ENCODE peak calls at places on chromosome 1, in nine cellular contexts. F, R, U, O, S, A, V, Q and T are unnamed samples.

GRCh38 chr1:191371626-191372025 is 786.6 kb upstream of the RGS18 start:
- DNase-seq in F (no peak), R (no peak), U (no peak), O (no peak), S (no peak), A (no peak), V (peak; percentile 6), Q (no peak), T (no peak)

GRCh38 chr1:107750364-107750959 is 214.5 kb downstream of the VAV3 start:
- DNase-seq in F (no peak), R (no peak), U (peak; percentile 80), O (peak; percentile 25), S (peak; percentile 72), A (peak; percentile 43), V (peak; percentile 67), Q (peak; percentile 75), T (peak; percentile 56)

GRCh38 chr1:64000021-64000420 is 203.4 kb upstream of the UBE2U start:
- DNase-seq in F (no peak), R (no peak), U (no peak), O (peak; percentile 56), S (no peak), A (peak; percentile 71), V (no peak), Q (peak; percentile 67), T (no peak)

GRCh38 chr1:31487143-31487542 is 74.1 kb downstream of the SERINC2 start:
- DNase-seq in F (no peak), R (no peak), U (no peak), O (no peak), S (no peak), A (no peak), V (no peak), Q (no peak), T (no peak)

GRCh38 chr1:7471836-7472235 is 299.3 kb upstream of the VAMP3 start:
- DNase-seq in F (no peak), R (no peak), U (no peak), O (no peak), S (no peak), A (peak; percentile 91), V (no peak), Q (no peak), T (peak; percentile 85)

GRCh38 chr1:117654485-117655219 is 48.8 kb downstream of the TENT5C start:
- DNase-seq in F (no peak), R (peak; percentile 76), U (no peak), O (no peak), S (no peak), A (no peak), V (no peak), Q (peak; percentile 32), T (no peak)

GRCh38 chr1:57013522-57013921 is 47.7 kb upstream of the C8B start:
- DNase-seq in F (no peak), R (no peak), U (no peak), O (no peak), S (no peak), A (no peak), V (no peak), Q (peak; percentile 33), T (no peak)

GRCh38 chr1:175192111-175192629 is 406 bp downstream of the KIAA0040 start:
- DNase-seq in F (peak; percentile 67), R (peak; percentile 47), U (peak; percentile 60), O (no peak), S (peak; percentile 78), A (no peak), V (peak; percentile 70), Q (peak; percentile 49), T (peak; percentile 80)

GRCh38 chr1:214317734-214318133 is 36.8 kb downstream of the SMYD2 start:
- DNase-seq in F (no peak), R (no peak), U (no peak), O (no peak), S (no peak), A (no peak), V (no peak), Q (no peak), T (no peak)

GRCh38 chr1:214321686-214322453 is 40.9 kb downstream of the SMYD2 start:
- DNase-seq in F (no peak), R (peak; percentile 29), U (no peak), O (no peak), S (no peak), A (no peak), V (no peak), Q (no peak), T (no peak)

GRCh38 chr1:214318956-214319355 is 38.0 kb downstream of the SMYD2 start:
- DNase-seq in F (no peak), R (no peak), U (no peak), O (no peak), S (no peak), A (no peak), V (no peak), Q (no peak), T (no peak)

GRCh38 chr1:214318356-214318755 is 37.4 kb downstream of the SMYD2 start:
- DNase-seq in F (no peak), R (no peak), U (peak; percentile 36), O (no peak), S (no peak), A (peak; percentile 20), V (no peak), Q (no peak), T (no peak)

DNA sequence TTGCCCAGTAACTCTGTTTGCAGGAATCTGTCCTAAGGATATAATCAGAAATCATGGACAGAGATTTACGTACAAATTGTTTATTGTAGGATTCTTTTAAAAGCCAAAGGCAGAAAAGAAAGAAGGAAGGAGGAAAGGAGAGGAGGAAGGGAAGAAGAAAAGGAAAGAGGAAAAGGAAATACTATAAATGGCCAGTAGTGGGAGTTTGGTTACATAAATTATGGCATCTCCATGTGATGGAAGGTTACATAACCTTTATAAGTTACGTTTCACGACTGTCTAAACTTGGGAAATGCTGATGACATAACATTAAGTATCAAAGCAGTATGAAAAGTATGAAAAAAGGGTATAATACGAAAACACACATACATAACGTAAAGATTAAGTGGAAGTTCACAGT is 39.0 kb downstream of the SMYD2 start:
- DNase-seq in F (no peak), R (no peak), U (no peak), O (no peak), S (no peak), A (no peak), V (no peak), Q (no peak), T (no peak)
- TF ChIP-seq CTCF in F (peak; percentile 30), R (no peak), U (no peak), O (no peak), S (peak; percentile 19), A (no peak), V (no peak), Q (no peak), T (peak; percentile 20)

GRCh38 chr1:33656467-33656866 is 184.0 kb downstream of the ZSCAN20 start:
- DNase-seq in F (no peak), R (no peak), U (no peak), O (no peak), S (no peak), A (no peak), V (no peak), Q (no peak), T (no peak)

GRCh38 chr1:33655496-33655895 is 183.1 kb downstream of the ZSCAN20 start:
- DNase-seq in F (peak; percentile 58), R (no peak), U (no peak), O (no peak), S (no peak), A (no peak), V (no peak), Q (no peak), T (no peak)

GRCh38 chr1:33657833-33658232 is 185.4 kb downstream of the ZSCAN20 start:
- DNase-seq in F (peak; percentile 36), R (no peak), U (no peak), O (no peak), S (no peak), A (no peak), V (no peak), Q (no peak), T (no peak)

GRCh38 chr1:33653226-33653625 is 180.8 kb downstream of the ZSCAN20 start:
- DNase-seq in F (peak; percentile 54), R (no peak), U (no peak), O (no peak), S (no peak), A (no peak), V (no peak), Q (no peak), T (no peak)

DNA sequence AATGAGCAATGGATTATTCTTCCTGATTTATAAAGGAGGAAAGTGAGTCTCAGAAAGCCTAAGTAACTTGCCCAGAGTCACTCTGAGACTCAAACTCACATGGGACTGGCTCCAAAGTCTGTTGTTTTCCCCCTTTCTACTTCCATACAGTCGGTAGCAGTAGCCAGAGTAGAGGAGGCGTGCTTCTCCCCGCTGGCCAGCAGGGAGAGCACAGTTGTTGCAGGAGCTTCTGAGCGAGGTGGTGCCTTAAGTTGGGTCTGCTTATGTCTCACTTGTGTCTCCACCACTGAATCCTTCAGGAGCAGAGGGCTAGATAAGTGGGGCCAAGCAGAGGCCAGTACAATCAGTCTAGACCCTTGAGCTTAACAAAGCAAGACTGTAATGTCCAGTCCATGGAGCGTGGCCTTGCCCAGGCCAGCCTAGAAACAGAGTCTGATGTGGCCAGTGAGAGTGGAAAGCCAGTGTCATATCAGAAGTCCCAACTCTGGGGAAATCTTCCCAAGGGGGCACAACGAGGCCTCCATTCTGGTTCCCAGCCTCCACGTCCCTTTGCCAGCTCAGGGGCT is 181.9 kb downstream of the ZSCAN20 start:
- DNase-seq in F (no peak), R (no peak), U (no peak), O (no peak), S (no peak), A (peak; percentile 23), V (peak; percentile 18), Q (no peak), T (no peak)
- TF ChIP-seq CTCF in F (peak; percentile 37), R (peak; percentile 33), U (peak; percentile 58), O (peak; percentile 67), S (peak; percentile 33), A (peak; percentile 51), V (no peak), Q (peak; percentile 10), T (peak; percentile 21)

GRCh38 chr1:155139895-155140629 is at the start of gene DPM3:
- DNase-seq in F (peak; percentile 90), R (peak; percentile 89), U (peak; percentile 90), O (no peak), S (peak; percentile 91), A (peak; percentile 63), V (peak; percentile 89), Q (peak; percentile 63), T (peak; percentile 91)

GRCh38 chr1:155145491-155145890 is 5.2 kb upstream of the DPM3 start:
- DNase-seq in F (no peak), R (no peak), U (no peak), O (no peak), S (no peak), A (no peak), V (no peak), Q (no peak), T (no peak)

GRCh38 chr1:155140630-155140953 is 261 bp upstream of the DPM3 start:
- DNase-seq in F (no peak), R (no peak), U (no peak), O (no peak), S (no peak), A (no peak), V (no peak), Q (no peak), T (no peak)

GRCh38 chr1:155137550-155137949 is 1.9 kb downstream of the SLC50A1 start:
- DNase-seq in F (no peak), R (no peak), U (no peak), O (no peak), S (no peak), A (no peak), V (no peak), Q (no peak), T (no peak)

DNA sequence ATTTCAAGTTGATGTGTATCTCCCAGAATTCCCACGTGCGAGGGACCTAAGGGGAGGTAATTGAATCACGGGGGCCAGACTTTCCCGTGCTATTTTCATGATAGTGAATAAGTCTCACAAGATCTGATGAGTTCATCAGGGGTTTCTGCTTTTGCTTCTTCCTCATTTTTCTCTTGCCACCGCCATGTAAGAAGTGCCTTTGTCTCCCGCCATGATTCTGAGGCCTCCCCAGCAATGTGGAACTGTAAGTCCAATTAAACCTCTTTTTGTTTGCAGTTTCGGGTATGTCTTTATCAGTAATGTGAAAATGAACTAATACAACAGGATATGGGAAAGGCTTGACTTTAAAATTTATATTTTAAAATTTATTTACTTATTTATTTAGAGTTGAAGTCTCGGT is 1.5 kb upstream of the DPM3 start:
- DNase-seq in F (no peak), R (no peak), U (no peak), O (no peak), S (no peak), A (no peak), V (no peak), Q (no peak), T (no peak)
- TF ChIP-seq CTCF in F (no peak), R (no peak), U (no peak), O (no peak), S (no peak), A (no peak), V (no peak), Q (no peak), T (no peak)

DNA sequence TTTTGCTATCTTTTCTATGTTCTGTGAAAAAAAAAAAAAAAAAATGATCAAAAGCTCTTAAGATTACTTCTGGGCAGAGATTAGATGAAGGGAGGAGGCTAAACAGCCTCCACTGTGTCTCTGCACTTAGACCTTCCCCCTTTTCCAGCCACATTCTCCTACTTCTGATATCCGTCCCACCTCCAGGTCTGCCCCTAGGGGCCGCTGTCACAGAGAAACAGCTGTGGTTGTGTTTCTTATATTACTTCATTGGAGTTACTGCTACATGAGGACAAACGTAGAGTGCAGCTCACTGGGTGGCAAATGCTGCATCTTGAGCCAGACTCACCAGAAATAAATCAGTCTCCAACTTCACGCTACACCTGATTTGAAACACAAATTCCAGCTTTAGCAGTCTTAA is 125.4 kb upstream of the PTBP2 start:
- DNase-seq in F (no peak), R (peak; percentile 28), U (peak; percentile 82), O (no peak), S (peak; percentile 37), A (peak; percentile 7), V (peak; percentile 58), Q (peak; percentile 18), T (peak; percentile 52)
- TF ChIP-seq CTCF in F (peak; percentile 53), R (peak; percentile 69), U (peak; percentile 63), O (peak; percentile 43), S (peak; percentile 44), A (peak; percentile 40), V (peak; percentile 67), Q (peak; percentile 57), T (no peak)